ENCODE peak calls at places on chromosomes 7 and 10, in six cellular contexts. C, N, M, F, E and Q are unnamed samples.

GRCh38 chr7:95684037-95684436 is 87.7 kb upstream of the PDK4 start:
- DNase-seq in M (no peak), C (no peak), N (no peak), E (peak; percentile 50), F (peak; percentile 30), Q (peak; percentile 52)

GRCh38 chr10:49606981-49607535 is 3.1 kb upstream of the SLC18A3 start:
- DNase-seq in M (peak; percentile 91), F (peak; percentile 45), E (peak; percentile 71), C (no peak), N (peak; percentile 78), Q (peak; percentile 63)

GRCh38 chr7:55549457-55549856 is 22.8 kb downstream of the VOPP1 start:
- DNase-seq in F (no peak), E (no peak), N (no peak), C (no peak), M (no peak), Q (no peak)

GRCh38 chr10:97827778-97828291 is 21.8 kb upstream of the GOLGA7B start:
- DNase-seq in M (no peak), C (no peak), F (no peak), N (no peak), E (no peak), Q (no peak)

GRCh38 chr10:130409931-130410330 is 273.7 kb downstream of the GLRX3 start:
- DNase-seq in F (no peak), M (peak; percentile 17), E (no peak), C (no peak), N (no peak), Q (no peak)

GRCh38 chr7:152989889-152990380 is 230.4 kb downstream of the ACTR3B start:
- DNase-seq in C (no peak), F (peak; percentile 3), N (peak; percentile 54), M (peak; percentile 64), E (no peak), Q (no peak)

GRCh38 chr7:129231666-129232065 is 6.8 kb downstream of the AHCYL2 start:
- DNase-seq in E (no peak), C (no peak), M (no peak), N (no peak), F (no peak), Q (no peak)

GRCh38 chr7:17253885-17254284 is 44.6 kb upstream of the AHR start:
- DNase-seq in C (no peak), F (no peak), N (no peak), M (no peak), E (no peak), Q (no peak)

GRCh38 chr7:152597514-152597913 is 78.4 kb downstream of the XRCC2 start:
- DNase-seq in E (no peak), M (no peak), F (no peak), C (no peak), N (no peak), Q (no peak)

GRCh38 chr7:129417073-129417472 is 17.2 kb upstream of the STRIP2 start:
- DNase-seq in M (no peak), C (no peak), N (no peak), E (no peak), F (no peak), Q (peak; percentile 13)

DNA sequence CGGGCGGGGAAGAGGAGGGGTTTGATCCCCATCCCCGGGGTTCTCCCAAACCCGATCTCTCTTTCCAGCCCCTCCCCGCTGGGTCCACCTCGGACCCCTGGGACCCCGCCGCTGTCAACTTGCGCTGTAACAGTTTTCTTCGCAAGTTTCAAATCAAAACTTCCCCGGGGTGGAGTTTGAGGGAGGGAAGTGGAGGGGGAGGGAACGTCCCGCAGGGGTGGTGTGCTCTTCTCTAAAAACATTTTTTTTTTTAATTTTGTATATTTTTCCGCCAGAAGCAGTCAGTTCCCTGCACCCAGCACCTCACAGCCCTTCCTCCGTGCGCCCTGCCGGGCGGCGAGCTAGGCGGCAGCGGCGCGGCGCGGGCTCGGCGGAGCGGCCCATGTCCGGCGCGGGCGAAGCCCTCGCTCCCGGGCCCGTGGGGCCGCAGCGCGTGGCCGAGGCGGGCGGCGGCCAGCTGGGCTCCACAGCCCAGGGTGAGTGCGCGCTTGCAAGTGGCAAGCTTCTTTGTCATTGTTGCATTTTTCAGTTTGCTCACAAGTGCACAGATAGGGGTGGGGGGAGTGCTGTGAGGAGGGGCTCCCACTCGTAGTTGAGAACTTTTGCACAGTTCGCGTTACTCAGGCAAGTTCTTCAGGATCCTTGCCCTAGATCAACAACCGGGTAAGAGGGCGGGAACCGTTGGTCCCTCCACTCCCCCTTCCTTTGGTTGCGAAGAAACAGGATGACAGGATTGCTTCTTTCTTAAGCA is 933 bp downstream of the MDFIC start:
- DNase-seq in N (no peak), E (peak; percentile 52), M (peak; percentile 33), F (peak; percentile 77), C (no peak), Q (peak; percentile 81)
- H2BK5ac ChIP-seq in N (no peak overlapping the region), E (peak overlapping the region; percentile 74), M (no peak overlapping the region), F (peak overlapping the region; percentile 68), C (no peak overlapping the region), Q (peak overlapping the region; percentile 70)

GRCh38 chr10:128861018-128861565 is 605.9 kb upstream of the MGMT start:
- DNase-seq in E (no peak), N (no peak), M (no peak), C (no peak), F (no peak), Q (no peak)
- H4K91ac ChIP-seq in E (no peak overlapping the region), N (no peak overlapping the region), M (no peak overlapping the region), C (no peak overlapping the region), F (no peak overlapping the region), Q (no peak overlapping the region)

DNA sequence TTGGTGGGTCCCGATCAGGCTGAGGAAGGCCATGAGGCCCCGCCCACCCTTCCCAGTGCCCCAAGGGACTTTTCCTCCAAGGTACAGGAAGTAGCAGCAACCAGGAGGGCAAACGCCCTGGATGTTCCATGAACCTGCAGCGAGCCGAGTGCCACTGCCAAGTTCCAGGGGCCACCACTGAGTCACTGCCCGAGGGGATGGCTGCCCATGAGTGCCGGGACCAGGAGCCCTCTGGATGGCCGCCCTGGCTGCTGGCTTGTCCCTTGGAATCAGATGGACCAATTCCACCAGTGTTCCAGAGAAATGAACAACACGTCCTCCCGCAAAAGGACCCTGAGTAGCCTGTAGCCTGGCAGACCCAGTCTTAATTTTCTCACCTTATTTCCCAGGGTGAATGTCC is 74.2 kb downstream of the ZRANB1 start:
- DNase-seq in F (no peak), N (no peak), M (no peak), E (no peak), C (no peak), Q (no peak)
- H3K79me1 ChIP-seq in F (peaks cover 38% of the 10 kb centered on the region), N (peaks cover 28% of the 10 kb centered on the region), M (peaks cover 8% of the 10 kb centered on the region), E (no peaks in the 10 kb centered on the region), C (peaks cover 46% of the 10 kb centered on the region), Q (peaks cover 74% of the 10 kb centered on the region)

DNA sequence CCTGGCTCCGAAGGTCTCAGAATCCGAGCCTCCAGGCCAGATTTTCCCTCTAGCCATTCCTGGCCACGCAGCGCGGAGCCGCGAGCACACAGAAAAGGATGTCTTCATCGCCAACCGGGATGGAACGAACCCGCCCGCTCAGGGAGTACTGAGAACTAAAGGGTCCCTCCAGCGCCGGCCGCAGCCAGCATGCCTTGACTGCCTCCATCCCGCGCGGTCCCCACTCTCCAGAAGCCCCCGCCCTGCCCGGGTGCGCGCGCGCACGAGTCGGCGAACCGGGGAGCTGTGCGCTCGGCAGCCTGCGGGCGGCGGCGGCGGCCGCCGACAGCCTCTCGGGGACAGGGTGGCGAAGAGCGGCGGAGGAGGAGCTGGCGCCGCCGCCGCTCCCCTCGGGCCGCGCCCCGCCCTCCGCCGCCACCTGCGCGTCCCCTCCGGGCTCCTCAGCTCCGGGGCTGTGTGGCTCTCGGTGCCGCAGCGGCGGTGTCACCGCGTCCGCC is 640 bp upstream of the GALNT17 start:
- DNase-seq in E (no peak), N (peak; percentile 79), M (peak; percentile 71), C (no peak), F (no peak), Q (no peak)
- H2BK5ac ChIP-seq in E (no peak overlapping the region), N (no peak overlapping the region), M (no peak overlapping the region), C (peak overlapping the region; percentile 50), F (no peak overlapping the region), Q (no peak overlapping the region)

GRCh38 chr10:48451969-48452878 is 145.7 kb downstream of the MAPK8 start:
- DNase-seq in M (no peak), F (no peak), E (no peak), C (no peak), N (no peak), Q (no peak)
- H4K91ac ChIP-seq in M (no peak overlapping the region), F (no peak overlapping the region), E (no peak overlapping the region), C (no peak overlapping the region), N (no peak overlapping the region), Q (no peak overlapping the region)

GRCh38 chr10:79136227-79137005 is 67.7 kb downstream of the ZMIZ1 start:
- DNase-seq in C (no peak), N (no peak), M (no peak), F (no peak), E (no peak), Q (peak; percentile 46)

GRCh38 chr10:79138449-79139123 is 69.8 kb downstream of the ZMIZ1 start:
- DNase-seq in M (no peak), N (no peak), E (no peak), C (no peak), F (no peak), Q (no peak)

GRCh38 chr10:79137404-79137803 is 68.6 kb downstream of the ZMIZ1 start:
- DNase-seq in F (no peak), C (no peak), E (no peak), N (no peak), M (no peak), Q (no peak)

GRCh38 chr10:79139124-79139835 is 70.5 kb downstream of the ZMIZ1 start:
- DNase-seq in C (no peak), E (peak; percentile 55), N (no peak), F (peak; percentile 97), M (no peak), Q (peak; percentile 99)

DNA sequence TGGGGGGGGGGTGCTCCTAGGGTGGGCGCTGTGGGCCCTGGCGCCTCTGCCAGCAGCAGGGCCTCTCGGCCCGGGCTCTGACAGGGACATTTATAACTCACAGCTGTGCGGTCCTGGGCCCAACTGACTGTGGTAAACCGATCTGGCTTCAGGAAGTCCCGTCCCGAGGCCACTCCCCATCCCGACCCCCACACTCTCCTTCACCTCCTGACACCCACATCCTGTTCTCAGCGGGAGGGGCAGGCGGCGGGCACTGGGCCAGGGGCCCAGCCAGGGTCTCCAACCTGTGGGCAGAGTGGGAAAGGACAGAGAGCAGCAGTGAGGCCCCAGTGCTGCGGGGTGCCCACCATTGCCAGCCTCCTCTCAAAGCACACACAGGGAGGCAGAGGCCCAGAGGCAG is 69.1 kb downstream of the ZMIZ1 start:
- DNase-seq in N (no peak), E (no peak), M (no peak), F (peak; percentile 62), C (no peak), Q (peak; percentile 77)
- H3K79me1 ChIP-seq in N (peaks cover 5% of the 10 kb centered on the region), E (no peaks in the 10 kb centered on the region), M (peaks cover 2% of the 10 kb centered on the region), F (peaks cover 42% of the 10 kb centered on the region), C (peaks cover 24% of the 10 kb centered on the region), Q (peaks cover 21% of the 10 kb centered on the region)

GRCh38 chr10:95543459-95543858 is 17.7 kb downstream of the SORBS1 start:
- DNase-seq in C (no peak), N (no peak), F (no peak), M (no peak), E (no peak), Q (no peak)
- H2BK5ac ChIP-seq in C (no peak overlapping the region), N (no peak overlapping the region), F (no peak overlapping the region), M (no peak overlapping the region), E (no peak overlapping the region), Q (no peak overlapping the region)

DNA sequence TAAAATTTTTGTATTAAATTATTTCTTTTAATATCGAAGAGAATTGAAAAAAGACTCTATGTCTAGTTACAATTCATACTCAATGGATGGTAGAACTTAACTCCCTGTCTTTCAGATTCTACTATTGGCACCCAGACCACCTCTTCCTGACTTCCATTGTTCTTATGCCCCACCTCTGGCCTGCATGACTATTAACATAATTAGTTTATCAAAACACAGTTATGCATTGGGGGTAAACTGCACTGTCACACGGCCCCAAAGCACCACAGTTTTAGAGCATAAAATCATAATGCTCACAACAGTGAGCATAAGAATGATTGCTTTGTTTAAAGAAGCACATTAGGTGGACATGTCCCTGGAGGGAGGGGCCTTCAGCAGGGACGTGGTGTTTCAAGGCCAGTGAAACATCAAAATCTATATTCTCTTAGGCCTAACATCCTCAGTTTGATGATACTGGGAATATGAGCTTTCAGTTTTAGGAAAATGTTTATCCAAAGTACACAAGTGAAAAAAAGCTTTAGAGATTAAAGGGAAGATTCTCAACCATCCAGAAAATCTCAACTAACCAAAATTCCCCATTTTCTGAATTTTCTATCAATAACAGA is 79.8 kb downstream of the NRP1 start:
- DNase-seq in N (no peak), F (no peak), C (no peak), E (no peak), M (no peak), Q (no peak)
- H4K91ac ChIP-seq in N (no peak overlapping the region), F (no peak overlapping the region), C (no peak overlapping the region), E (no peak overlapping the region), M (no peak overlapping the region), Q (no peak overlapping the region)